ENCODE peak calls at places on chromosomes 5 and 9, in ten cellular contexts. T is A549, W is ovary, M is dorsolateral prefrontal cortex, V is mesenchymal stem cell, R is brain microvascular endothelial cell, H is gastrocnemius medialis, F is neuronal stem cell, X is PC-9, A is upper lobe of right lung. G is an unnamed sample.
A peak's percentile ranks its signal among the peaks of the same experiment; 100 is the strongest.

GRCh38 chr5:152349683-152350526 is 55.2 kb downstream of the NMUR2 start:
- DNase-seq in M (peak; percentile 62), F (peak; percentile 20), V (no peak), A (peak; percentile 68), T (peak; percentile 24), W (no peak), H (no peak), X (no peak), R (peak; percentile 14), G (peak; percentile 83)

GRCh38 chr5:113005454-113005853 is 28.9 kb downstream of the DCP2 start:
- DNase-seq in X (no peak), T (peak; percentile 22), V (peak; percentile 33), W (no peak), H (no peak), M (no peak), F (no peak), R (no peak), A (no peak), G (no peak)

GRCh38 chr9:131277673-131278420 is 1.5 kb upstream of the FAM78A start:
- DNase-seq in R (peak; percentile 67), A (peak; percentile 87), H (peak; percentile 90), F (peak; percentile 85), T (peak; percentile 69), V (peak; percentile 83), X (peak; percentile 38), M (peak; percentile 90), W (peak; percentile 67), G (peak; percentile 67)

GRCh38 chr9:22108581-22109370 is 99.7 kb upstream of the CDKN2B start:
- DNase-seq in H (no peak), M (no peak), V (no peak), T (no peak), X (peak; percentile 66), W (no peak), A (no peak), R (no peak), F (no peak), G (no peak)

GRCh38 chr5:149581931-149582768 is 852 bp downstream of the ARHGEF37 start:
- DNase-seq in A (no peak), F (peak; percentile 39), R (no peak), W (peak; percentile 53), M (no peak), T (no peak), H (no peak), X (no peak), V (peak; percentile 57), G (no peak)

GRCh38 chr5:116032094-116032517 is at the start of gene ARL14EPL:
- DNase-seq in R (peak; percentile 94), H (peak; percentile 42), M (no peak), W (peak; percentile 15), T (peak; percentile 76), V (peak; percentile 79), A (peak; percentile 66), F (no peak), X (peak; percentile 74), G (peak; percentile 12)

GRCh38 chr5:157977957-157978505 is 119.1 kb upstream of the CLINT1 start:
- DNase-seq in T (no peak), A (no peak), R (no peak), H (no peak), W (no peak), V (no peak), F (no peak), X (no peak), M (no peak), G (peak; percentile 59)

GRCh38 chr5:108728566-108729305 is 19.0 kb upstream of the FER start:
- DNase-seq in W (no peak), X (no peak), V (no peak), H (no peak), F (no peak), A (no peak), T (no peak), R (no peak), M (no peak), G (no peak)

GRCh38 chr9:121943463-121943862 is 149.6 kb downstream of the TTLL11 start:
- DNase-seq in R (no peak), V (no peak), M (no peak), W (no peak), F (no peak), H (no peak), T (no peak), X (no peak), A (no peak), G (no peak)

GRCh38 chr5:132261881-132262845 is 4.7 kb downstream of the PDLIM4 start:
- DNase-seq in T (no peak), V (no peak), H (no peak), A (no peak), W (no peak), X (no peak), M (no peak), R (no peak), F (no peak), G (no peak)

GRCh38 chr5:16461782-16462181 is 3.8 kb downstream of the ZNF622 start:
- DNase-seq in X (peak; percentile 50), V (peak; percentile 94), A (no peak), W (no peak), T (no peak), F (no peak), R (peak; percentile 86), M (no peak), H (no peak), G (no peak)

GRCh38 chr9:124863371-124863831 is 1.5 kb downstream of the ARPC5L start:
- DNase-seq in H (no peak), R (no peak), A (no peak), T (no peak), V (no peak), X (peak; percentile 48), W (no peak), M (no peak), F (no peak), G (peak; percentile 54)
- H3K4me3 ChIP-seq in H (no peak overlapping the region), R (no peak overlapping the region), A (peak overlapping the region; percentile 94), T (no peak overlapping the region), V (no peak overlapping the region), X (peak overlapping the region; percentile 18), W (no peak overlapping the region), M (no peak overlapping the region), F (no peak overlapping the region), G (no peak overlapping the region)

DNA sequence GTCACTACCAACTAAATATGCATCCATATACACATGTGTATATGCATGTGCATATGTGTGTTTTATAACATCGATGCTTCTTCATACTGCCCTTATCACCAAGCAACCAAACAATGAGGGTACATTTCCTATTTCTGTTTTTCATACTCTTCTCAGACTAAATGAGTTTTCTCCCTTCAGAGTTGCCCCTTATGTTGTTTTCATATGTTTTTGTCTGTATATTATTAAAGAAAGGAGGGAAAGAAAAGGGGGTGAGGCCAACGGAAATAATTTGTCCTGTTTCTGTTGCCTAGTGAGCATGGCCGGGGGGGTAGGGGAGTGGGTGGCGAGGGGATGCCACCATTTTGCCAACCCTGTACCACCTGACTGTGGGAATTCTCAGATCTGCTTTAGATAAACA is 28.8 kb upstream of the NFIB start:
- DNase-seq in X (no peak), M (no peak), R (no peak), H (no peak), W (no peak), A (no peak), F (no peak), V (no peak), T (no peak), G (no peak)
- H3K27ac ChIP-seq in X (no peak overlapping the region), M (peak overlapping the region; percentile 83), R (no peak overlapping the region), H (no peak overlapping the region), W (no peak overlapping the region), A (no peak overlapping the region), F (no peak overlapping the region), V (no peak overlapping the region), T (no peak overlapping the region), G (no peak overlapping the region)

GRCh38 chr5:60014331-60014730 is 120.8 kb upstream of the PDE4D start:
- DNase-seq in W (no peak), V (no peak), A (no peak), H (no peak), R (no peak), X (no peak), T (no peak), F (no peak), M (no peak), G (no peak)

GRCh38 chr5:60007724-60008123 is 114.2 kb upstream of the PDE4D start:
- DNase-seq in F (no peak), V (no peak), W (no peak), R (no peak), A (no peak), M (no peak), X (no peak), H (no peak), T (no peak), G (no peak)

DNA sequence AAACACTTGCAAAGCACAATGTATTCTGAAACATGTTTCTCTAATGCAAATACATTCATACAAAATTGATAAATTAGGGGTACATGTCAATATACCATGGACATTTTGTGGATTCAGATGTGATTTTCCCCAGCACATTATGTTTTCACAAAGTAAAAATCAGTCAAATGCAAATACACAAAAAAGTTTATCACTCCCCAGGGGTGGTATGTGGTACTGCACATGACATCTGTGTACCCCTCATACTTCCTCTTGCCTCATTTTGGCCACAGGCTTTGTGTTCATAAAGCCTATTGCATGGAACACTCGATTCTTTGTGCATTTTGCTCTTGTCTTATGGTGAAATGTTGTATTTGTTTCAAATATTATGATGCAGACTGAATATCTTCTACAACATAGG is 116.8 kb upstream of the PDE4D start:
- DNase-seq in X (no peak), T (peak; percentile 7), M (no peak), F (no peak), A (no peak), V (no peak), H (no peak), W (no peak), R (no peak), G (no peak)
- H3K4me3 ChIP-seq in X (no peak overlapping the region), T (no peak overlapping the region), M (no peak overlapping the region), F (no peak overlapping the region), A (no peak overlapping the region), V (no peak overlapping the region), H (no peak overlapping the region), W (no peak overlapping the region), R (no peak overlapping the region), G (no peak overlapping the region)

GRCh38 chr5:74233571-74233970 is 407.0 kb downstream of the ENC1 start:
- DNase-seq in R (peak; percentile 47), V (peak; percentile 74), F (no peak), H (no peak), A (no peak), X (peak; percentile 89), T (no peak), W (no peak), M (no peak), G (no peak)
- H3K27ac ChIP-seq in R (peak overlapping the region; percentile 53), V (no peak overlapping the region), F (no peak overlapping the region), H (no peak overlapping the region), A (no peak overlapping the region), X (peak overlapping the region; percentile 83), T (no peak overlapping the region), W (no peak overlapping the region), M (no peak overlapping the region), G (no peak overlapping the region)

DNA sequence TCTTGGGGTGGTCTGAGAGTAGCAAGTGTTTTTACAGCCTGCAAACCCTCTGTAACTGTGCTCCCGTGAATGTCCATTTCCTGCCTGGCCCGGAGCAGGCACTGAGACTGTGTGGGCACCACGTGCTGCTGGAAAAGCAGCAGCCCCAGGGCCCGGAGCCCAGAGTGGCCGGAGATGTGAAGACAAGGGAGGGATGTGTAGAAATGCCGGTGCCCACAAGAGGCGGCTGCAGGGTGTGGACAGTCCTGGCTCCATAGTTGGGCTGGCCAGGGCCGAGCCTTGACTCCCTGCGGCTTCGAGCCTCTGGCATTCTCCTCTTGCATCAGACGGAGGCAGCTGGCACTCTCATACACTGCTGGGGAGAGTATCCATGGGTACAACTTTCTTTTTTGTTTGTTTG is 13.2 kb upstream of the GFPT2 start:
- DNase-seq in R (no peak), V (no peak), H (peak; percentile 27), W (no peak), F (no peak), X (no peak), T (no peak), A (no peak), M (peak; percentile 58), G (peak; percentile 57)
- H3K4me3 ChIP-seq in R (no peak overlapping the region), V (no peak overlapping the region), H (no peak overlapping the region), W (no peak overlapping the region), F (no peak overlapping the region), X (no peak overlapping the region), T (no peak overlapping the region), A (no peak overlapping the region), M (no peak overlapping the region), G (no peak overlapping the region)